ENCODE peak calls at places on chromosomes 2 and 18, in eight cellular contexts. S, U, A, J, E, H, P and Y are unnamed samples.

GRCh38 chr2:13682878-13683277 is 949.6 kb upstream of the LRATD1 start:
- DNase-seq in U (no peak), A (no peak), P (peak), S (no peak), J (peak), E (no peak), H (no peak), Y (no peak)

GRCh38 chr18:326846-327245 is 59.0 kb upstream of the THOC1 start:
- DNase-seq in P (no peak), A (no peak), J (no peak), E (no peak), U (no peak), H (no peak), S (no peak), Y (no peak)

GRCh38 chr2:149702571-149702970 is 115.0 kb upstream of the MMADHC start:
- DNase-seq in E (no peak), A (no peak), U (no peak), S (no peak), H (no peak), P (no peak), J (no peak), Y (no peak)

GRCh38 chr2:12014088-12014960 is 267.9 kb downstream of the LPIN1 start:
- DNase-seq in P (peak), A (no peak), E (no peak), U (no peak), S (peak), H (no peak), J (peak), Y (peak)

GRCh38 chr2:215874418-215874817 is 138.9 kb downstream of the MREG start:
- DNase-seq in J (peak), E (no peak), U (no peak), H (no peak), P (no peak), S (no peak), A (no peak), Y (no peak)

GRCh38 chr2:43267393-43267792 is 41.0 kb upstream of the ZFP36L2 start:
- DNase-seq in E (no peak), A (no peak), U (no peak), P (no peak), S (no peak), J (no peak), H (no peak), Y (no peak)

GRCh38 chr18:74980669-74981068 is 228.3 kb downstream of the PTGR3 start:
- DNase-seq in A (no peak), E (no peak), J (no peak), S (no peak), U (no peak), P (no peak), H (no peak), Y (no peak)

GRCh38 chr2:55490554-55490953 is 29.0 kb upstream of the CFAP36 start:
- DNase-seq in E (no peak), H (no peak), U (no peak), S (peak), J (peak), A (no peak), P (peak), Y (peak)

GRCh38 chr18:5073026-5073944 is 123.8 kb downstream of the AKAIN1 start:
- DNase-seq in U (peak), A (no peak), E (peak), J (peak), S (peak), P (peak), H (no peak), Y (peak)

GRCh38 chr2:188922191-188922590 is 52.0 kb upstream of the COL3A1 start:
- DNase-seq in A (no peak), P (no peak), H (no peak), E (no peak), S (no peak), J (no peak), U (no peak), Y (no peak)

GRCh38 chr2:41910126-41910525 is 137.7 kb upstream of the PKDCC start:
- DNase-seq in J (peak), S (no peak), H (no peak), E (no peak), U (no peak), P (no peak), A (no peak), Y (no peak)

GRCh38 chr2:127024769-127025356 is 82.1 kb downstream of the BIN1 start:
- DNase-seq in J (peak), U (no peak), H (no peak), A (peak), S (peak), P (peak), E (peak), Y (no peak)

GRCh38 chr18:80112623-80113248 is 3.7 kb downstream of the ADNP2 start:
- DNase-seq in H (no peak), A (no peak), S (no peak), E (no peak), J (no peak), U (no peak), P (no peak), Y (no peak)

GRCh38 chr18:57077786-57078552 is 68.9 kb upstream of the BOD1L2 start:
- DNase-seq in E (no peak), S (no peak), A (no peak), H (no peak), U (no peak), P (no peak), J (no peak), Y (no peak)

GRCh38 chr2:74891136-74891764 is 57.3 kb downstream of the HK2 start:
- DNase-seq in A (no peak), U (no peak), H (no peak), S (no peak), P (no peak), J (no peak), E (no peak), Y (no peak)

GRCh38 chr2:225282858-225283693 is 116.4 kb upstream of the NYAP2 start:
- DNase-seq in A (no peak), U (no peak), E (peak), S (peak), J (peak), H (no peak), P (peak), Y (no peak)

GRCh38 chr2:159982270-159982669 is 80.1 kb downstream of the PLA2R1 start:
- DNase-seq in H (no peak), P (no peak), A (no peak), U (no peak), E (no peak), J (peak), S (peak), Y (no peak)

GRCh38 chr2:165698621-165698946 is 95.5 kb downstream of the GALNT3 start:
- DNase-seq in P (peak), H (no peak), J (peak), A (no peak), E (no peak), S (peak), U (no peak), Y (peak)

GRCh38 chr2:190283783-190284182 is 35.8 kb downstream of the HIBCH start:
- DNase-seq in S (peak), E (no peak), J (peak), A (no peak), U (no peak), P (no peak), H (no peak), Y (no peak)

GRCh38 chr18:42182728-42183700 is 228.0 kb downstream of the PIK3C3 start:
- DNase-seq in E (no peak), U (no peak), H (no peak), J (peak), A (no peak), P (no peak), S (peak), Y (no peak)

GRCh38 chr18:1270081-1270480 is 365.4 kb downstream of the ADCYAP1 start:
- DNase-seq in S (no peak), U (no peak), E (no peak), H (no peak), A (no peak), J (no peak), P (no peak), Y (no peak)

GRCh38 chr2:170086751-170087150 is 91.2 kb upstream of the MYO3B start:
- DNase-seq in S (no peak), J (no peak), H (no peak), U (no peak), E (no peak), P (no peak), A (no peak), Y (no peak)

GRCh38 chr2:190910341-190911136 is 29.9 kb downstream of the GLS start:
- DNase-seq in J (peak), E (no peak), A (no peak), U (no peak), P (no peak), S (peak), H (no peak), Y (no peak)

GRCh38 chr2:201909961-201910361 is 103.6 kb downstream of the CDK15 start:
- DNase-seq in J (peak), E (no peak), S (peak), A (no peak), P (no peak), H (no peak), U (no peak), Y (no peak)

GRCh38 chr2:45904931-45905642 is 253.6 kb downstream of the PRKCE start:
- DNase-seq in H (no peak), A (no peak), J (no peak), E (no peak), S (peak), U (no peak), P (no peak), Y (no peak)

GRCh38 chr2:70697603-70698383 is 70.2 kb downstream of the ADD2 start:
- DNase-seq in S (no peak), J (no peak), H (no peak), A (no peak), E (no peak), P (no peak), U (no peak), Y (no peak)

GRCh38 chr2:65054749-65055426 is 1.3 kb upstream of the CEP68 start:
- DNase-seq in E (no peak), H (no peak), P (no peak), S (no peak), U (no peak), J (no peak), A (no peak), Y (no peak)

GRCh38 chr18:50796495-50796894 is 23.3 kb downstream of the MRO start:
- DNase-seq in P (no peak), U (no peak), H (no peak), S (no peak), J (no peak), E (no peak), A (no peak), Y (no peak)

GRCh38 chr2:102664439-102665042 is 45.2 kb downstream of the SLC9A2 start:
- DNase-seq in J (peak), U (no peak), E (no peak), H (no peak), A (no peak), S (no peak), P (no peak), Y (no peak)

GRCh38 chr18:77405096-77405495 is 155.4 kb downstream of the GALR1 start:
- DNase-seq in H (no peak), A (no peak), U (no peak), J (no peak), E (no peak), S (no peak), P (no peak), Y (no peak)